ENCODE peak calls at places on chromosome 11, in ten cellular contexts. One of them, this sample, is unnamed.

GRCh38 chr11:101127348-101127698 is 2.3 kb downstream of the PGR start:
- DNase-seq in thoracic aorta: no peak
- DNase-seq in mesenchymal stem cell: no peak
- DNase-seq in Ammon's horn: no peak
- DNase-seq in fibroblast of pulmonary artery: no peak
- DNase-seq in activated naive CD4-positive, alpha-beta T cell treated with anti-CD3 and anti-CD28 coated beads for 36 hours: no peak
- DNase-seq in neural crest cell: peak
- DNase-seq in A549: no peak
- DNase-seq in IMR-90: no peak
- DNase-seq in Karpas-422: no peak
- DNase-seq in this sample: no peak

GRCh38 chr11:1913271-1914060 is 6.0 kb upstream of the TNNT3 start:
- DNase-seq in A549: no peak
- DNase-seq in fibroblast of pulmonary artery: no peak
- DNase-seq in IMR-90: no peak
- DNase-seq in thoracic aorta: no peak
- DNase-seq in neural crest cell: no peak
- DNase-seq in mesenchymal stem cell: no peak
- DNase-seq in activated naive CD4-positive, alpha-beta T cell treated with anti-CD3 and anti-CD28 coated beads for 36 hours: no peak
- DNase-seq in Ammon's horn: no peak
- DNase-seq in Karpas-422: no peak
- DNase-seq in this sample: no peak

GRCh38 chr11:129846508-129847335 is 31.1 kb downstream of the TMEM45B start:
- DNase-seq in A549: peak
- DNase-seq in activated naive CD4-positive, alpha-beta T cell treated with anti-CD3 and anti-CD28 coated beads for 36 hours: peak
- DNase-seq in Karpas-422: no peak
- DNase-seq in thoracic aorta: no peak
- DNase-seq in neural crest cell: no peak
- DNase-seq in Ammon's horn: no peak
- DNase-seq in mesenchymal stem cell: peak
- DNase-seq in fibroblast of pulmonary artery: peak
- DNase-seq in IMR-90: peak
- DNase-seq in this sample: peak

GRCh38 chr11:86940122-86940777 is 14.9 kb downstream of the FZD4 start:
- DNase-seq in Karpas-422: no peak
- DNase-seq in A549: no peak
- DNase-seq in thoracic aorta: no peak
- DNase-seq in Ammon's horn: no peak
- DNase-seq in activated naive CD4-positive, alpha-beta T cell treated with anti-CD3 and anti-CD28 coated beads for 36 hours: no peak
- DNase-seq in fibroblast of pulmonary artery: peak
- DNase-seq in mesenchymal stem cell: peak
- DNase-seq in neural crest cell: no peak
- DNase-seq in IMR-90: peak
- DNase-seq in this sample: peak

GRCh38 chr11:1498262-1498661 is 11.7 kb upstream of the MOB2 start:
- DNase-seq in neural crest cell: no peak
- DNase-seq in fibroblast of pulmonary artery: no peak
- DNase-seq in IMR-90: no peak
- DNase-seq in Ammon's horn: no peak
- DNase-seq in Karpas-422: no peak
- DNase-seq in activated naive CD4-positive, alpha-beta T cell treated with anti-CD3 and anti-CD28 coated beads for 36 hours: no peak
- DNase-seq in thoracic aorta: no peak
- DNase-seq in mesenchymal stem cell: no peak
- DNase-seq in A549: no peak
- DNase-seq in this sample: no peak

GRCh38 chr11:66344550-66345315 is at the start of gene BRMS1:
- DNase-seq in mesenchymal stem cell: peak
- DNase-seq in neural crest cell: peak
- DNase-seq in Ammon's horn: peak
- DNase-seq in fibroblast of pulmonary artery: peak
- DNase-seq in IMR-90: peak
- DNase-seq in A549: peak
- DNase-seq in activated naive CD4-positive, alpha-beta T cell treated with anti-CD3 and anti-CD28 coated beads for 36 hours: peak
- DNase-seq in Karpas-422: peak
- DNase-seq in thoracic aorta: peak
- DNase-seq in this sample: peak

GRCh38 chr11:124394408-124394807 is 4.4 kb downstream of the OR8B3 start:
- DNase-seq in fibroblast of pulmonary artery: peak
- DNase-seq in mesenchymal stem cell: peak
- DNase-seq in A549: peak
- DNase-seq in neural crest cell: no peak
- DNase-seq in activated naive CD4-positive, alpha-beta T cell treated with anti-CD3 and anti-CD28 coated beads for 36 hours: no peak
- DNase-seq in IMR-90: peak
- DNase-seq in Karpas-422: no peak
- DNase-seq in Ammon's horn: no peak
- DNase-seq in thoracic aorta: no peak
- DNase-seq in this sample: peak

GRCh38 chr11:10931761-10932700 is 74.2 kb upstream of the ZBED5 start:
- DNase-seq in activated naive CD4-positive, alpha-beta T cell treated with anti-CD3 and anti-CD28 coated beads for 36 hours: no peak
- DNase-seq in Ammon's horn: peak
- DNase-seq in Karpas-422: no peak
- DNase-seq in A549: peak
- DNase-seq in fibroblast of pulmonary artery: peak
- DNase-seq in IMR-90: no peak
- DNase-seq in mesenchymal stem cell: no peak
- DNase-seq in neural crest cell: no peak
- DNase-seq in thoracic aorta: no peak
- DNase-seq in this sample: peak

This sample was measured in cardiac fibroblast.